ENCODE peak calls at places on chromosomes 4 and X, in nine cellular contexts. Y, Q, I, U, K, J, C, N and P are unnamed samples.

GRCh38 chr4:163649557-163650091 is 155.1 kb downstream of the TMA16 start:
- DNase-seq in C (no peak), N (no peak), K (no peak), Q (no peak), U (no peak), J (no peak), Y (no peak), I (no peak), P (no peak)

GRCh38 chr4:48162162-48162561 is 28.1 kb upstream of the TXK start:
- DNase-seq in Q (no peak), U (no peak), J (no peak), Y (peak; percentile 53), C (no peak), K (no peak), N (no peak), I (no peak), P (no peak)

GRCh38 chr4:38788327-38788726 is 5.5 kb upstream of the TLR10 start:
- DNase-seq in I (no peak), N (no peak), K (no peak), Y (peak; percentile 14), U (no peak), Q (no peak), J (no peak), C (no peak), P (no peak)

GRCh38 chr4:7964890-7965662 is 25.4 kb upstream of the AFAP1 start:
- DNase-seq in Y (peak; percentile 92), Q (peak; percentile 67), I (peak; percentile 37), J (peak; percentile 24), U (no peak), N (peak; percentile 80), K (no peak), C (no peak), P (no peak)

GRCh38 chr4:98522603-98523395 is 135.6 kb downstream of the TSPAN5 start:
- DNase-seq in U (no peak), I (no peak), J (no peak), K (no peak), N (no peak), Y (peak; percentile 75), C (no peak), Q (no peak), P (no peak)

GRCh38 chr4:55173580-55173979 is 48.2 kb upstream of the KDR start:
- DNase-seq in Y (peak; percentile 71), I (no peak), K (no peak), U (no peak), J (no peak), Q (no peak), C (no peak), N (no peak), P (no peak)

GRCh38 chrX:40496728-40497127 is 84.0 kb upstream of the ATP6AP2 start:
- DNase-seq in K (no peak), N (no peak), Y (peak; percentile 62), I (no peak), C (no peak), U (no peak), J (peak; percentile 0), Q (no peak), P (no peak)

GRCh38 chr4:98662055-98662453 is 3.6 kb upstream of the TSPAN5 start:
- DNase-seq in U (no peak), Y (no peak), C (no peak), Q (no peak), I (no peak), K (no peak), N (no peak), J (no peak), P (no peak)

GRCh38 chrX:140393507-140393906 is 111.4 kb downstream of the SOX3 start:
- DNase-seq in I (no peak), U (no peak), K (no peak), Q (no peak), J (no peak), Y (no peak), N (no peak), C (no peak), P (no peak)

GRCh38 chr4:150769845-150770244 is 187.9 kb downstream of the MAB21L2 start:
- DNase-seq in Y (no peak), Q (no peak), J (no peak), K (no peak), U (no peak), I (no peak), C (no peak), N (no peak), P (no peak)